ENCODE peak calls at places on chromosomes 4 and X, in six cellular contexts. One of them, this sample, is unnamed.

GRCh38 chr4:148095346-148095923 is 346.8 kb downstream of the NR3C2 start:
- DNase-seq in breast epithelium: no peak
- DNase-seq in transverse colon: no peak
- DNase-seq in endothelial cell of umbilical vein: no peak
- DNase-seq in spleen: no peak
- DNase-seq in Panc1: no peak
- DNase-seq in this sample: no peak

GRCh38 chr4:123849495-123849894 is 452.9 kb downstream of the SPRY1 start:
- DNase-seq in breast epithelium: no peak
- DNase-seq in transverse colon: no peak
- DNase-seq in endothelial cell of umbilical vein: no peak
- DNase-seq in spleen: no peak
- DNase-seq in Panc1: no peak
- DNase-seq in this sample: no peak

GRCh38 chr4:113646456-113646809 is 115.1 kb downstream of the CAMK2D start:
- DNase-seq in breast epithelium: no peak
- DNase-seq in transverse colon: peak; percentile 63
- DNase-seq in endothelial cell of umbilical vein: no peak
- DNase-seq in spleen: no peak
- DNase-seq in Panc1: no peak
- DNase-seq in this sample: no peak

GRCh38 chr4:139440971-139441370 is 12.9 kb upstream of the RAB33B start:
- DNase-seq in breast epithelium: no peak
- DNase-seq in transverse colon: no peak
- DNase-seq in endothelial cell of umbilical vein: no peak
- DNase-seq in spleen: no peak
- DNase-seq in Panc1: no peak
- DNase-seq in this sample: no peak

GRCh38 chrX:26511621-26512363 is 295.8 kb downstream of the MAGEB5 start:
- DNase-seq in breast epithelium: no peak
- DNase-seq in transverse colon: no peak
- DNase-seq in endothelial cell of umbilical vein: no peak
- DNase-seq in spleen: no peak
- DNase-seq in Panc1: no peak
- DNase-seq in this sample: no peak

GRCh38 chr4:180913750-180914149 is 1329.5 kb upstream of the TENM3 start:
- DNase-seq in breast epithelium: no peak
- DNase-seq in transverse colon: no peak
- DNase-seq in endothelial cell of umbilical vein: no peak
- DNase-seq in spleen: no peak
- DNase-seq in Panc1: no peak
- DNase-seq in this sample: no peak

GRCh38 chrX:24097741-24098140 is 43.0 kb downstream of the EIF2S3 start:
- DNase-seq in breast epithelium: no peak
- DNase-seq in transverse colon: no peak
- DNase-seq in endothelial cell of umbilical vein: no peak
- DNase-seq in spleen: no peak
- DNase-seq in Panc1: no peak
- DNase-seq in this sample: no peak

GRCh38 chr4:141229408-141230101 is 8.9 kb downstream of the ZNF330 start:
- DNase-seq in breast epithelium: no peak
- DNase-seq in transverse colon: no peak
- DNase-seq in endothelial cell of umbilical vein: no peak
- DNase-seq in spleen: no peak
- DNase-seq in Panc1: no peak
- DNase-seq in this sample: no peak

GRCh38 chr4:121765941-121766538 is 1.1 kb upstream of the SMIM43 start:
- DNase-seq in breast epithelium: no peak
- DNase-seq in transverse colon: no peak
- DNase-seq in endothelial cell of umbilical vein: no peak
- DNase-seq in spleen: no peak
- DNase-seq in Panc1: no peak
- DNase-seq in this sample: no peak

GRCh38 chr4:66636321-66636720 is 909.0 kb downstream of the CENPC start:
- DNase-seq in breast epithelium: no peak
- DNase-seq in transverse colon: no peak
- DNase-seq in endothelial cell of umbilical vein: no peak
- DNase-seq in spleen: no peak
- DNase-seq in Panc1: no peak
- DNase-seq in this sample: no peak

GRCh38 chrX:44828008-44828605 is 15.7 kb upstream of the DUSP21 start:
- DNase-seq in breast epithelium: no peak
- DNase-seq in transverse colon: no peak
- DNase-seq in endothelial cell of umbilical vein: peak; percentile 24
- DNase-seq in spleen: no peak
- DNase-seq in Panc1: peak; percentile 83
- DNase-seq in this sample: no peak

GRCh38 chrX:57821703-57822375 is 88.4 kb downstream of the ZXDA start:
- DNase-seq in breast epithelium: peak; percentile 17
- DNase-seq in transverse colon: peak; percentile 8
- DNase-seq in endothelial cell of umbilical vein: peak; percentile 67
- DNase-seq in spleen: no peak
- DNase-seq in Panc1: no peak
- DNase-seq in this sample: no peak

GRCh38 chr4:145716200-145716599 is 36.3 kb downstream of the C4orf51 start:
- DNase-seq in breast epithelium: no peak
- DNase-seq in transverse colon: no peak
- DNase-seq in endothelial cell of umbilical vein: no peak
- DNase-seq in spleen: no peak
- DNase-seq in Panc1: no peak
- DNase-seq in this sample: no peak

GRCh38 chrX:24979081-24979480 is 36.7 kb downstream of the ARX start:
- DNase-seq in breast epithelium: no peak
- DNase-seq in transverse colon: no peak
- DNase-seq in endothelial cell of umbilical vein: no peak
- DNase-seq in spleen: no peak
- DNase-seq in Panc1: no peak
- DNase-seq in this sample: no peak

GRCh38 chrX:71099736-71100135 is 4.1 kb downstream of the FOXO4 start:
- DNase-seq in breast epithelium: no peak
- DNase-seq in transverse colon: no peak
- DNase-seq in endothelial cell of umbilical vein: no peak
- DNase-seq in spleen: peak; percentile 44
- DNase-seq in Panc1: no peak
- DNase-seq in this sample: no peak

GRCh38 chrX:43969504-43970501 is 3.4 kb downstream of the NDP start:
- DNase-seq in breast epithelium: peak; percentile 19
- DNase-seq in transverse colon: no peak
- DNase-seq in endothelial cell of umbilical vein: no peak
- DNase-seq in spleen: no peak
- DNase-seq in Panc1: no peak
- DNase-seq in this sample: no peak

GRCh38 chr4:6250235-6250983 is 19.2 kb upstream of the WFS1 start:
- DNase-seq in breast epithelium: no peak
- DNase-seq in transverse colon: no peak
- DNase-seq in endothelial cell of umbilical vein: peak; percentile 74
- DNase-seq in spleen: peak; percentile 51
- DNase-seq in Panc1: peak; percentile 61
- DNase-seq in this sample: no peak

GRCh38 chrX:106894392-106894909 is 8.7 kb downstream of the RIPPLY1 start:
- DNase-seq in breast epithelium: peak; percentile 34
- DNase-seq in transverse colon: peak; percentile 45
- DNase-seq in endothelial cell of umbilical vein: peak; percentile 57
- DNase-seq in spleen: no peak
- DNase-seq in Panc1: peak; percentile 62
- DNase-seq in this sample: peak; percentile 56

GRCh38 chr4:127708985-127709384 is 21.2 kb upstream of the SLC25A31 start:
- DNase-seq in breast epithelium: peak; percentile 49
- DNase-seq in transverse colon: no peak
- DNase-seq in endothelial cell of umbilical vein: peak; percentile 86
- DNase-seq in spleen: no peak
- DNase-seq in Panc1: no peak
- DNase-seq in this sample: peak; percentile 42

GRCh38 chrX:148632444-148632843 is 132.0 kb downstream of the AFF2 start:
- DNase-seq in breast epithelium: no peak
- DNase-seq in transverse colon: no peak
- DNase-seq in endothelial cell of umbilical vein: no peak
- DNase-seq in spleen: no peak
- DNase-seq in Panc1: no peak
- DNase-seq in this sample: no peak

GRCh38 chr4:110616162-110617062 is 6.5 kb downstream of the PITX2 start:
- DNase-seq in breast epithelium: no peak
- DNase-seq in transverse colon: no peak
- DNase-seq in endothelial cell of umbilical vein: no peak
- DNase-seq in spleen: no peak
- DNase-seq in Panc1: no peak
- DNase-seq in this sample: no peak
- H3K4me1 ChIP-seq in breast epithelium: no peaks in the 10 kb centered on the region
- H3K4me1 ChIP-seq in transverse colon: peaks cover 42% of the 10 kb centered on the region
- H3K4me1 ChIP-seq in endothelial cell of umbilical vein: peaks cover 3% of the 10 kb centered on the region
- H3K4me1 ChIP-seq in spleen: peaks cover 6% of the 10 kb centered on the region
- H3K4me1 ChIP-seq in Panc1: no peaks in the 10 kb centered on the region
- H3K4me1 ChIP-seq in this sample: peaks cover 33% of the 10 kb centered on the region

GRCh38 chrX:55127692-55128091 is 38.9 kb downstream of the PAGE2 start:
- DNase-seq in breast epithelium: no peak
- DNase-seq in transverse colon: no peak
- DNase-seq in endothelial cell of umbilical vein: no peak
- DNase-seq in spleen: no peak
- DNase-seq in Panc1: no peak
- DNase-seq in this sample: no peak
- H3K27me3 ChIP-seq in breast epithelium: no peaks in the 10 kb centered on the region
- H3K27me3 ChIP-seq in transverse colon: no peaks in the 10 kb centered on the region
- H3K27me3 ChIP-seq in endothelial cell of umbilical vein: no peaks in the 10 kb centered on the region
- H3K27me3 ChIP-seq in spleen: peaks cover 2% of the 10 kb centered on the region
- H3K27me3 ChIP-seq in Panc1: no peaks in the 10 kb centered on the region
- H3K27me3 ChIP-seq in this sample: peaks cover 8% of the 10 kb centered on the region

GRCh38 chrX:37315511-37316248 is 33.5 kb upstream of the PRRG1 start:
- DNase-seq in breast epithelium: no peak
- DNase-seq in transverse colon: no peak
- DNase-seq in endothelial cell of umbilical vein: peak; percentile 37
- DNase-seq in spleen: no peak
- DNase-seq in Panc1: no peak
- DNase-seq in this sample: no peak

DNA sequence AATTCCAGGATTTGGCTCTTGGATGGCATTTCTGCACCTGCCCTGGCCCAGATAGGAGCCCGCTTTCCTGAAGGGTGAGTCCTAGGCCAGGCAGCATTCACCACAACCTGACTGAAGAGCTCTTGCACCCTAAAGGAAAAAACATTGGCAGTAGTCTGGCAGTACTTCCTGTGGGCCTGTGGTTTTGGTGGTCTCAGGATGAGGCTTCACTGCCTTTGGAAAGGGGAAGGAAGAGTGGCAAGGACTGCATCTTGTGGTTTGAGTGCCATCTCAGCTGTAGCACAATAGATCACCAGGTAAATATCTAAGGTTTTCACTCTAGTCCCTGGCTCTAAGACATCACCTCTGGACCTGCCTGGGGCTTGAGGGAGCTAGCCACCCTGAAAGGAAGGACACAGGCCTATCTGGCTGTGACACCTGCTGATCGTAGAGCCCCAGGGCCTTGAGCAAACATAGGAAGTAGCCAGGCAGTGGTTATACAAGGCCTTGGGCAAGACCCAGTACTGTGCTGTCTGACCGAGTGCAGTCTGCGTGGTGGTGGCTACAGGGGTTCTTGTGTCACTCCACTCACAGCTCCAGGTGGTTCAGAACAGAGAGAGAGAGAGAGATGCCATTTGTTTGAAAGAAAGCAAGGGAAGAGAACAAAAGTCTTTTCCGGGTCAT is 28.5 kb upstream of the PRRG1 start:
- DNase-seq in breast epithelium: no peak
- DNase-seq in transverse colon: no peak
- DNase-seq in endothelial cell of umbilical vein: no peak
- DNase-seq in spleen: no peak
- DNase-seq in Panc1: no peak
- DNase-seq in this sample: no peak
- TF ChIP-seq POLR2AphosphoS5 in breast epithelium: no peak
- TF ChIP-seq POLR2AphosphoS5 in transverse colon: no peak
- TF ChIP-seq POLR2AphosphoS5 in endothelial cell of umbilical vein: no peak
- TF ChIP-seq POLR2AphosphoS5 in spleen: no peak
- TF ChIP-seq POLR2AphosphoS5 in Panc1: no peak
- TF ChIP-seq POLR2AphosphoS5 in this sample: no peak

DNA sequence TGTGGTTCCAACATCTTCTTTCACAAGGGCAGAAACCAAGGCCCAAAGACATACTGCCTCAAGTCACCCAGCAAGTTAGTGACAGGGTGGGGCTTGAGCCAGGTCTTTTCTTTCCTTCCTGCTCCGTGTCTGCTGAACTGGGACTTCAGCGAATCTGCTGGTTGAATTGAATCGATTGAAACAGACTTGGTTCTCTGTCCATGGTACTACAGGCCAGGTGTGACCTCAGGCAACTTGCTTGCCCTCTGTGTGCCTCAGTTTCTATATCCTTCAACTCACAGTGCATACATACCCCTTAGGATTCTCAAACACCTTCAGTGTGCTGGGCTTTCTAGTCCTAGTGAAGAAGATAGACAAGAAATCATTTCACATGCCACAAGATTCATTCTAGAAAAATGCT is 2.0 kb upstream of the ABLIM2 start:
- DNase-seq in breast epithelium: no peak
- DNase-seq in transverse colon: no peak
- DNase-seq in endothelial cell of umbilical vein: no peak
- DNase-seq in spleen: no peak
- DNase-seq in Panc1: no peak
- DNase-seq in this sample: no peak
- H3K4me1 ChIP-seq in breast epithelium: peaks cover 4% of the 10 kb centered on the region
- H3K4me1 ChIP-seq in transverse colon: peaks cover 24% of the 10 kb centered on the region
- H3K4me1 ChIP-seq in endothelial cell of umbilical vein: peaks cover 11% of the 10 kb centered on the region
- H3K4me1 ChIP-seq in spleen: peaks cover 15% of the 10 kb centered on the region
- H3K4me1 ChIP-seq in Panc1: peaks cover 3% of the 10 kb centered on the region
- H3K4me1 ChIP-seq in this sample: peaks cover 36% of the 10 kb centered on the region

GRCh38 chr4:3213661-3214250 is 35.2 kb upstream of the MSANTD1 start:
- DNase-seq in breast epithelium: no peak
- DNase-seq in transverse colon: no peak
- DNase-seq in endothelial cell of umbilical vein: no peak
- DNase-seq in spleen: no peak
- DNase-seq in Panc1: no peak
- DNase-seq in this sample: no peak
- H3K27me3 ChIP-seq in breast epithelium: no peaks in the 10 kb centered on the region
- H3K27me3 ChIP-seq in transverse colon: no peaks in the 10 kb centered on the region
- H3K27me3 ChIP-seq in endothelial cell of umbilical vein: no peaks in the 10 kb centered on the region
- H3K27me3 ChIP-seq in spleen: no peaks in the 10 kb centered on the region
- H3K27me3 ChIP-seq in Panc1: no peaks in the 10 kb centered on the region
- H3K27me3 ChIP-seq in this sample: no peaks in the 10 kb centered on the region

This sample was measured in stomach.